ENCODE peak calls at places on chromosomes 4 and X, in eight cellular contexts. O is left ventricle myocardium superior; M is activated CD8-positive, alpha-beta memory T cell treated with anti-CD3 and anti-CD28 coated beads for 1 hour; I is germinal center; K is ACHN; Z is hypothalamus; J is H4; V is PC-3. X is an unnamed sample.

GRCh38 chrX:148871422-148872152 is 371.2 kb downstream of the AFF2 start:
- DNase-seq in O (no peak), M (no peak), I (no peak), K (no peak), Z (no peak), J (peak; percentile 47), V (no peak), X (no peak)

GRCh38 chr4:76960014-76960413 is 10.5 kb downstream of the SEPTIN11 start:
- DNase-seq in O (no peak), M (no peak), I (no peak), K (no peak), Z (no peak), J (no peak), V (no peak), X (no peak)

GRCh38 chr4:183391204-183391603 is 53.2 kb upstream of the CDKN2AIP start:
- DNase-seq in O (no peak), M (no peak), I (no peak), K (no peak), Z (no peak), J (no peak), V (no peak), X (no peak)

GRCh38 chr4:54091637-54092404 is 8.1 kb upstream of the GSX2 start:
- DNase-seq in O (peak; percentile 92), M (peak; percentile 65), I (peak; percentile 89), K (peak; percentile 52), Z (peak; percentile 15), J (peak; percentile 18), V (peak; percentile 73), X (peak; percentile 91)

GRCh38 chr4:113623274-113623894 is 138.2 kb downstream of the CAMK2D start:
- DNase-seq in O (no peak), M (no peak), I (no peak), K (no peak), Z (no peak), J (no peak), V (no peak), X (no peak)

GRCh38 chr4:15457401-15458201 is 12.1 kb upstream of the CC2D2A start:
- DNase-seq in O (no peak), M (no peak), I (peak; percentile 49), K (peak; percentile 47), Z (no peak), J (peak; percentile 75), V (peak; percentile 46), X (no peak)

GRCh38 chr4:158313566-158313965 is 103.3 kb downstream of the TMEM144 start:
- DNase-seq in O (no peak), M (no peak), I (no peak), K (no peak), Z (no peak), J (no peak), V (no peak), X (no peak)

GRCh38 chrX:70088791-70089190 is 26.5 kb downstream of the OTUD6A start:
- DNase-seq in O (no peak), M (no peak), I (no peak), K (no peak), Z (no peak), J (no peak), V (no peak), X (no peak)

GRCh38 chr4:117331817-117332216 is 246.4 kb upstream of the TRAM1L1 start:
- DNase-seq in O (no peak), M (no peak), I (no peak), K (no peak), Z (no peak), J (peak; percentile 13), V (no peak), X (no peak)

GRCh38 chr4:95546866-95547707 is 1.7 kb downstream of the UNC5C start:
- DNase-seq in O (peak; percentile 26), M (no peak), I (no peak), K (no peak), Z (no peak), J (no peak), V (no peak), X (no peak)

GRCh38 chr4:90727938-90728337 is 600.7 kb downstream of the CCSER1 start:
- DNase-seq in O (no peak), M (no peak), I (no peak), K (peak; percentile 86), Z (no peak), J (peak; percentile 7), V (peak; percentile 88), X (no peak)

GRCh38 chrX:31909850-31910547 is 838.2 kb upstream of the FTHL17 start:
- DNase-seq in O (no peak), M (no peak), I (no peak), K (no peak), Z (no peak), J (no peak), V (no peak), X (no peak)

GRCh38 chr4:78749972-78750727 is 26.0 kb upstream of the BMP2K start:
- DNase-seq in O (no peak), M (no peak), I (peak; percentile 55), K (no peak), Z (no peak), J (no peak), V (no peak), X (no peak)

GRCh38 chr4:155809835-155810234 is 51.0 kb downstream of the GUCY1B1 start:
- DNase-seq in O (no peak), M (no peak), I (peak; percentile 3), K (peak; percentile 85), Z (no peak), J (peak; percentile 81), V (peak; percentile 87), X (no peak)

GRCh38 chrX:155767101-155767878 is 113.9 kb upstream of the VAMP7 start:
- DNase-seq in O (peak; percentile 51), M (no peak), I (no peak), K (peak; percentile 72), Z (no peak), J (peak; percentile 88), V (peak; percentile 51), X (no peak)

GRCh38 chrX:24228596-24228995 is 79.1 kb downstream of the ZFX start:
- DNase-seq in O (no peak), M (no peak), I (no peak), K (no peak), Z (no peak), J (no peak), V (no peak), X (no peak)

GRCh38 chrX:16643160-16643559 is 6.8 kb upstream of the S100G start:
- DNase-seq in O (no peak), M (no peak), I (no peak), K (no peak), Z (no peak), J (no peak), V (no peak), X (no peak)

GRCh38 chr4:117135634-117136354 is 50.4 kb upstream of the TRAM1L1 start:
- DNase-seq in O (no peak), M (no peak), I (no peak), K (peak; percentile 14), Z (no peak), J (no peak), V (peak; percentile 42), X (no peak)

GRCh38 chrX:15043538-15043937 is 170.3 kb downstream of the MOSPD2 start:
- DNase-seq in O (no peak), M (no peak), I (no peak), K (no peak), Z (no peak), J (peak; percentile 16), V (no peak), X (no peak)

GRCh38 chr4:140296871-140297570 is 76.4 kb upstream of the SCOC start:
- DNase-seq in O (no peak), M (no peak), I (no peak), K (peak; percentile 23), Z (no peak), J (no peak), V (peak; percentile 53), X (no peak)

GRCh38 chr4:138202686-138203085 is 39.5 kb downstream of the SLC7A11 start:
- DNase-seq in O (no peak), M (no peak), I (no peak), K (no peak), Z (no peak), J (no peak), V (peak; percentile 34), X (no peak)

GRCh38 chr4:76028242-76028859 is 5.1 kb upstream of the CXCL10 start:
- DNase-seq in O (no peak), M (no peak), I (no peak), K (peak; percentile 9), Z (no peak), J (no peak), V (no peak), X (no peak)

GRCh38 chr4:156642161-156642560 is 329.4 kb downstream of the PDGFC start:
- DNase-seq in O (no peak), M (no peak), I (no peak), K (no peak), Z (no peak), J (no peak), V (no peak), X (no peak)

GRCh38 chrX:1400731-1401471 is 9.0 kb upstream of the SLC25A6 start:
- DNase-seq in O (peak; percentile 14), M (no peak), I (no peak), K (no peak), Z (no peak), J (no peak), V (no peak), X (no peak)

GRCh38 chr4:6199344-6199921 is 916 bp downstream of the JAKMIP1 start:
- DNase-seq in O (no peak), M (no peak), I (peak; percentile 14), K (no peak), Z (no peak), J (no peak), V (no peak), X (no peak)

GRCh38 chr4:100366213-100366612 is 151.6 kb downstream of the EMCN start:
- DNase-seq in O (no peak), M (no peak), I (no peak), K (no peak), Z (no peak), J (no peak), V (no peak), X (no peak)

GRCh38 chrX:70592091-70592490 is 147.5 kb downstream of the DLG3 start:
- DNase-seq in O (no peak), M (no peak), I (no peak), K (peak; percentile 15), Z (no peak), J (peak; percentile 52), V (peak; percentile 88), X (no peak)

GRCh38 chrX:111719426-111720210 is 38.6 kb downstream of the ALG13 start:
- DNase-seq in O (no peak), M (no peak), I (peak; percentile 1), K (peak; percentile 0), Z (no peak), J (no peak), V (peak; percentile 12), X (no peak)

GRCh38 chr4:184911310-184911709 is 85.5 kb upstream of the ACSL1 start:
- DNase-seq in O (no peak), M (no peak), I (no peak), K (no peak), Z (no peak), J (no peak), V (peak; percentile 76), X (no peak)

GRCh38 chrX:12878536-12878935 is 11.7 kb downstream of the TLR7 start:
- DNase-seq in O (no peak), M (no peak), I (no peak), K (no peak), Z (no peak), J (no peak), V (peak; percentile 17), X (no peak)

GRCh38 chrX:37871626-37872302 is 24.4 kb upstream of the DYNLT3 start:
- DNase-seq in O (peak; percentile 23), M (no peak), I (no peak), K (peak; percentile 42), Z (no peak), J (peak; percentile 77), V (peak; percentile 88), X (no peak)

X was measured in cardiac septum.